ENCODE peak calls at places on chromosome 3, in four cellular contexts. M, G, F and X are unnamed samples.

GRCh38 chr3:182713743-182714517 is 79.4 kb upstream of the ATP11B start:
- DNase-seq in M (peak), G (peak), F (no peak), X (peak)

GRCh38 chr3:125039897-125040175 is 16.0 kb downstream of the HEG1 start:
- DNase-seq in M (no peak), G (no peak), F (no peak), X (no peak)

GRCh38 chr3:61869378-61869777 is 308.0 kb downstream of the PTPRG start:
- DNase-seq in M (no peak), G (no peak), F (no peak), X (no peak)

GRCh38 chr3:31407665-31408064 is 125.1 kb upstream of the STT3B start:
- DNase-seq in M (no peak), G (no peak), F (no peak), X (no peak)

GRCh38 chr3:10918011-10918410 is 74.5 kb upstream of the SLC6A1 start:
- DNase-seq in M (no peak), G (no peak), F (no peak), X (no peak)

GRCh38 chr3:137509354-137510045 is 254.6 kb upstream of the SOX14 start:
- DNase-seq in M (no peak), G (peak), F (no peak), X (no peak)

GRCh38 chr3:168205451-168205850 is 109.7 kb upstream of the GOLIM4 start:
- DNase-seq in M (no peak), G (no peak), F (no peak), X (no peak)

GRCh38 chr3:186024210-186024609 is 84.7 kb downstream of the ETV5 start:
- DNase-seq in M (no peak), G (no peak), F (no peak), X (no peak)

GRCh38 chr3:29802057-29802456 is 521.2 kb downstream of the RBMS3 start:
- DNase-seq in M (no peak), G (no peak), F (no peak), X (no peak)

GRCh38 chr3:45923755-45924154 is 19.5 kb upstream of the CXCR6 start:
- DNase-seq in M (peak), G (no peak), F (no peak), X (no peak)

GRCh38 chr3:156135921-156136655 is 15.7 kb downstream of the KCNAB1 start:
- DNase-seq in M (no peak), G (no peak), F (no peak), X (no peak)

GRCh38 chr3:117018622-117019021 is 309.0 kb downstream of the TUSC7 start:
- DNase-seq in M (no peak), G (no peak), F (no peak), X (no peak)

GRCh38 chr3:55605837-55606236 is 118.7 kb upstream of the WNT5A start:
- DNase-seq in M (no peak), G (no peak), F (no peak), X (no peak)

GRCh38 chr3:103511891-103512290 is 1077.1 kb downstream of the ZPLD1 start:
- DNase-seq in M (no peak), G (no peak), F (no peak), X (no peak)

GRCh38 chr3:62415312-62415791 is 42.0 kb upstream of the FEZF2 start:
- DNase-seq in M (no peak), G (no peak), F (peak), X (peak)

GRCh38 chr3:69445498-69445897 is 59.6 kb upstream of the FRMD4B start:
- DNase-seq in M (no peak), G (no peak), F (no peak), X (no peak)

GRCh38 chr3:73254062-73254461 is 192.6 kb downstream of the EBLN2 start:
- DNase-seq in M (no peak), G (no peak), F (no peak), X (no peak)

GRCh38 chr3:32401541-32402052 is 9.9 kb downstream of the CMTM7 start:
- DNase-seq in M (no peak), G (peak), F (no peak), X (peak)

GRCh38 chr3:157159037-157159761 is 748 bp downstream of the CCNL1 start:
- DNase-seq in M (no peak), G (peak), F (no peak), X (peak)

GRCh38 chr3:121757087-121757811 is 7.7 kb upstream of the GOLGB1 start:
- DNase-seq in M (no peak), G (no peak), F (no peak), X (no peak)

GRCh38 chr3:123660900-123661299 is 76.0 kb upstream of the HACD2 start:
- DNase-seq in M (no peak), G (peak), F (no peak), X (no peak)

GRCh38 chr3:130480736-130481135 is 36.2 kb upstream of the COL6A6 start:
- DNase-seq in M (peak), G (no peak), F (peak), X (peak)

GRCh38 chr3:77411334-77411733 is 371.4 kb downstream of the ROBO2 start:
- DNase-seq in M (no peak), G (no peak), F (no peak), X (no peak)

GRCh38 chr3:30043156-30043555 is 563.2 kb upstream of the TGFBR2 start:
- DNase-seq in M (no peak), G (no peak), F (no peak), X (no peak)

GRCh38 chr3:122668930-122669730 is 11.5 kb upstream of the PARP14 start:
- DNase-seq in M (peak), G (no peak), F (no peak), X (no peak)

GRCh38 chr3:40887012-40887411 is 312.3 kb upstream of the CTNNB1 start:
- DNase-seq in M (no peak), G (no peak), F (no peak), X (no peak)

GRCh38 chr3:108178676-108179075 is 43.5 kb downstream of the IFT57 start:
- DNase-seq in M (no peak), G (no peak), F (no peak), X (no peak)

GRCh38 chr3:122101646-122102045 is 46.5 kb downstream of the CD86 start:
- DNase-seq in M (peak), G (peak), F (no peak), X (peak)

GRCh38 chr3:194565597-194566190 is 67.5 kb downstream of the TMEM44 start:
- DNase-seq in M (no peak), G (no peak), F (no peak), X (no peak)

GRCh38 chr3:10026084-10026890 is at the start of gene FANCD2:
- DNase-seq in M (peak), G (peak), F (peak), X (peak)

GRCh38 chr3:7646851-7647250 is 785.9 kb downstream of the GRM7 start:
- DNase-seq in M (no peak), G (no peak), F (no peak), X (no peak)

GRCh38 chr3:45165497-45166282 is 19.5 kb upstream of the CDCP1 start:
- DNase-seq in M (no peak), G (no peak), F (no peak), X (no peak)

GRCh38 chr3:157405457-157405856 is 31.2 kb upstream of the PTX3 start:
- DNase-seq in M (no peak), G (no peak), F (no peak), X (no peak)

GRCh38 chr3:194404365-194405140 is 5.5 kb upstream of the GP5 start:
- DNase-seq in M (peak), G (no peak), F (no peak), X (peak)

GRCh38 chr3:190697901-190698300 is 164.6 kb downstream of the GMNC start:
- DNase-seq in M (no peak), G (no peak), F (no peak), X (no peak)
- TF ChIP-seq YY1 in M (no peak), G (no peak), F (no peak), X (no peak)

GRCh38 chr3:177134166-177134565 is 63.1 kb downstream of the TBL1XR1 start:
- DNase-seq in M (no peak), G (no peak), F (no peak), X (no peak)
- TF ChIP-seq YY1 in M (no peak), G (no peak), F (no peak), X (no peak)

DNA sequence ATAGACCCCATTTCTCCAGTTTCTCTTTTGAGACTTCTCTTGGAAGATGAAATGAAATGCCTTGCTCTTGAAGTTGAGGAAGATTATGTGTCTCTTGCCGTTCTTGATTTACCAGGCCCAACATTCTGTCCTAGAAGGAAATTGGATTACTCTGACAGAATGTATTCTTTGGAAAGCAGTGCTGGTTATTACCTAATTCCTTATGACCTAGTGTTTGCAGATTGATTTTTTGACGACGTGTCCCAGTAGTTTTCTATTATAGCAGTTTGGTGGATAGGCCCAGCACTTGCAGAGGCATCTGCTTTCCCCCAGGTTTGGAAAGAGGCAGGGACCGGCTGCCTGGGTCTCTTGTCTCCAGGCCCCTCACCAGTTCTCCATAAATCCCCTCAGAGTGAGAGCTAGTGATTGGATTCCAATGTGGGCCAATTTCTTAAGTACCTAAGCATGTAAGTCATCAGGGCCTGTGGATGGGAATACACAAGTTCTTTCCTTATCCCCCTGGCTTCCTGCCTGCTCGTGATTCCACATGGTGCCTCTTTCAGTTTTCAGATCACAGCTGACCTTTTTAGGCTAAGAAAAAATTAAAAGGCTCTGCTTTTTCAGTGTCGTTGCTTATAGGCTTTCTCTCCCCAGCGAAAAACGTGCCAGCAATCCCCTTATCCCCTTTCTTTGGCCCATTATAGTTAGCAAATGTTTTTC is 50.2 kb downstream of the EPHB3 start:
- DNase-seq in M (no peak), G (no peak), F (no peak), X (no peak)
- TF ChIP-seq YY1 in M (no peak), G (no peak), F (no peak), X (no peak)

GRCh38 chr3:175266478-175266877 is 407.3 kb downstream of the NAALADL2 start:
- DNase-seq in M (no peak), G (no peak), F (no peak), X (no peak)
- TF ChIP-seq YY1 in M (no peak), G (no peak), F (no peak), X (no peak)

GRCh38 chr3:126621627-126622345 is 33.1 kb downstream of the TXNRD3 start:
- DNase-seq in M (no peak), G (no peak), F (no peak), X (no peak)

GRCh38 chr3:126620743-126621142 is 34.2 kb downstream of the TXNRD3 start:
- DNase-seq in M (no peak), G (no peak), F (no peak), X (no peak)

GRCh38 chr3:126618760-126619159 is 36.2 kb downstream of the TXNRD3 start:
- DNase-seq in M (no peak), G (no peak), F (no peak), X (no peak)

GRCh38 chr3:126622694-126623093 is 32.2 kb downstream of the TXNRD3 start:
- DNase-seq in M (no peak), G (no peak), F (no peak), X (no peak)

GRCh38 chr3:126621171-126621570 is 33.8 kb downstream of the TXNRD3 start:
- DNase-seq in M (no peak), G (no peak), F (no peak), X (no peak)
- TF ChIP-seq YY1 in M (no peak), G (no peak), F (no peak), X (no peak)

GRCh38 chr3:65751123-65751700 is 287.5 kb downstream of the MAGI1 start:
- DNase-seq in M (peak), G (peak), F (peak), X (peak)
- TF ChIP-seq YY1 in M (no peak), G (no peak), F (no peak), X (no peak)

GRCh38 chr3:53194218-53195065 is 33.4 kb downstream of the PRKCD start:
- DNase-seq in M (no peak), G (peak), F (no peak), X (peak)
- TF ChIP-seq YY1 in M (no peak), G (no peak), F (peak), X (no peak)

DNA sequence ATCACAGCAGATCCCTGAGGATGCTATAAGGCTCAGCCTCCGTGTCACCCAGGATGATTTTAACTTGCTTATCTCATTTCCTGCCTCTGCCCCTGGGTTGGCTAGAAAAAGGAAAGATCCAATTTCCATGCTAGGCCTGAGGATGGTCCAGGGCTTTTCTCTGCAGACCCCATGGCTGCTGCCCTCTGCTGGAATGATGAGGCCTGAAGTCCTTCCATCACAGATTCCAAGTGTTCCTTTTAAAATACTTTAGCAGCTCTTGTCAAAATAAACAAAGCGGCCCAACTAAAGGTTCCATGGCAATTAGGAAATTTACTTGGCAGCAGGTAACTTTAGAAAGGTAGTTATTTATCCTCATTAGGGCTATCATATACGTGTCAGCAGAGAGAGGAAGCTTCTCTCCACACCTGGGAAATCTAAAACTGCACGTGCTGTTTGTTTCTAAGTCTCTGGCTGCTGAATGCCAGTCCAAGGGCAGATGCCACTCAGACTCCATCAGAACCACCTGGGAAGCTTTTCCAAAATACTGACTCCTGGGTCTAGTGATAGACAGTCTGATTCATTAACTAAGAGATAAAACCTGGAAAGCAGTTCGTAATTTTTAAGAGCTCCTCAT is 401.9 kb upstream of the IL12A start:
- DNase-seq in M (peak), G (peak), F (peak), X (peak)
- TF ChIP-seq YY1 in M (no peak), G (no peak), F (no peak), X (no peak)

DNA sequence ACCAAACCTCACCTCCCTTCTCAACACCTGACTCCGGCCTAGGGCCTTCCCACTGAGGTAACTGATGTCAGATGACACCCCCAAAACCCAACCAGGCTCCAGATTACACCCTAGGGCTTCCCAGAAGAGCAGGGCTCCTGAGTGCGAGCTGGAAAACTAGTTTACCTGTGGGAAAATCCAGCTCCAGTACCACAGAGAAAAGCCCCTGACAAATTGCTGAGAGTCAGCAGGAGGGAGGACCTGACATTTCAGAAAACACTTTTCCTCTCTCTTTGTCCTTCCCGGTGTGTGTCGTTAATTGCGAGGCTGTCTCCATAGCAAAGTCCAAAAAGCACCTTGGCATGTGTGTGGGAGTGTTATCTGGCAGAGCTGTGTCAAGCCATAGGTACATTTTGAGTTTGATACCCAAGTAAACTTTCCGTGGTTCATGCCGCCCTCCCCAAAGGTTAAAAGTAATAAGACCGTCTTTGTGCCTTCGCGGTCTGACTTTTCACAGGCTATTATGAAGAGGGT is 79.8 kb upstream of the FNDC3B start:
- DNase-seq in M (no peak), G (no peak), F (no peak), X (no peak)
- TF ChIP-seq YY1 in M (no peak), G (no peak), F (no peak), X (no peak)

GRCh38 chr3:151837057-151837456 is 23.1 kb downstream of the AADAC start:
- DNase-seq in M (peak), G (no peak), F (peak), X (peak)
- TF ChIP-seq YY1 in M (peak), G (no peak), F (no peak), X (no peak)